ENCODE peak calls at places on chromosomes 1 and 21, in four cellular contexts. K is psoas muscle, R is mesenchymal stem cell, C is transverse colon. A is an unnamed sample. For H3K4me1, the result is how much of the 10 kb centered on the place peaks cover.

GRCh38 chr1:202586018-202586821 is 124.0 kb downstream of the SYT2 start:
- DNase-seq in R (peak), C (peak), K (peak), A (no peak)

GRCh38 chr1:14759843-14760242 is 161.4 kb downstream of the KAZN start:
- DNase-seq in K (no peak), C (no peak), R (no peak), A (no peak)

GRCh38 chr1:206506803-206507394 is 432 bp upstream of the RASSF5 start:
- DNase-seq in C (peak), R (no peak), K (no peak), A (peak)

GRCh38 chr1:157161901-157162300 is 23.7 kb upstream of the ETV3 start:
- DNase-seq in K (no peak), C (no peak), R (no peak), A (no peak)

GRCh38 chr21:35529141-35529863 is 480.2 kb upstream of the RUNX1 start:
- DNase-seq in C (no peak), K (no peak), R (peak), A (no peak)

GRCh38 chr1:235098547-235098946 is 30.1 kb downstream of the TOMM20 start:
- DNase-seq in R (no peak), K (no peak), C (no peak), A (no peak)

GRCh38 chr1:160093624-160094290 is 4.7 kb downstream of the IGSF8 start:
- DNase-seq in K (no peak), C (peak), R (no peak), A (no peak)

GRCh38 chr1:37763791-37764741 is 854 bp downstream of the EPHA10 start:
- DNase-seq in R (peak), C (no peak), K (no peak), A (no peak)

GRCh38 chr1:143736562-143736961 is 235.2 kb downstream of the FAM72C start:
- DNase-seq in C (no peak), R (no peak), K (no peak), A (no peak)

GRCh38 chr1:103274886-103275285 is 166.6 kb upstream of the COL11A1 start:
- DNase-seq in K (no peak), C (no peak), R (no peak), A (no peak)

GRCh38 chr1:56456426-56457101 is 122.8 kb downstream of the PLPP3 start:
- DNase-seq in R (peak), C (no peak), K (no peak), A (no peak)

GRCh38 chr1:202935863-202936262 is 8.8 kb upstream of the KLHL12 start:
- DNase-seq in R (no peak), K (no peak), C (no peak), A (no peak)

GRCh38 chr1:84975035-84975434 is 21.9 kb downstream of the MCOLN2 start:
- DNase-seq in K (no peak), C (no peak), R (no peak), A (no peak)

GRCh38 chr21:25639922-25640670 is 1.0 kb downstream of the JAM2 start:
- DNase-seq in K (peak), C (no peak), R (peak), A (peak)

GRCh38 chr1:36285450-36286101 is 20.6 kb upstream of the SH3D21 start:
- DNase-seq in C (peak), R (peak), K (no peak), A (no peak)

GRCh38 chr1:32246888-32247273 is at the start of gene FAM167B:
- DNase-seq in C (peak), K (peak), R (no peak), A (peak)

GRCh38 chr1:156654700-156655099 is 12.8 kb downstream of the BCAN start:
- DNase-seq in C (no peak), K (no peak), R (no peak), A (no peak)

GRCh38 chr21:32463367-32463766 is 50.9 kb downstream of the EVA1C start:
- DNase-seq in C (no peak), K (no peak), R (no peak), A (peak)

GRCh38 chr1:30375156-30375555 is 348.2 kb downstream of the MATN1 start:
- DNase-seq in R (no peak), K (no peak), C (no peak), A (no peak)

GRCh38 chr1:201774224-201774982 is 54.6 kb upstream of the IPO9 start:
- DNase-seq in R (peak), K (no peak), C (no peak), A (no peak)

GRCh38 chr21:45471229-45472052 is 66.5 kb downstream of the COL18A1 start:
- DNase-seq in C (no peak), K (peak), R (peak), A (peak)

GRCh38 chr1:93453911-93454310 is 6.0 kb downstream of the FNBP1L start:
- DNase-seq in K (no peak), C (no peak), R (no peak), A (no peak)

GRCh38 chr1:86429830-86430229 is 5.9 kb downstream of the CLCA2 start:
- DNase-seq in K (no peak), C (no peak), R (peak), A (peak)

GRCh38 chr1:111110197-111110899 is 29.5 kb downstream of the DRAM2 start:
- DNase-seq in K (no peak), R (peak), C (no peak), A (no peak)

GRCh38 chr1:95381980-95382379 is 148.0 kb downstream of the RWDD3 start:
- DNase-seq in K (no peak), C (no peak), R (no peak), A (no peak)

GRCh38 chr1:91751281-91751680 is 134.7 kb downstream of the TGFBR3 start:
- DNase-seq in R (no peak), K (peak), C (peak), A (no peak)

DNA sequence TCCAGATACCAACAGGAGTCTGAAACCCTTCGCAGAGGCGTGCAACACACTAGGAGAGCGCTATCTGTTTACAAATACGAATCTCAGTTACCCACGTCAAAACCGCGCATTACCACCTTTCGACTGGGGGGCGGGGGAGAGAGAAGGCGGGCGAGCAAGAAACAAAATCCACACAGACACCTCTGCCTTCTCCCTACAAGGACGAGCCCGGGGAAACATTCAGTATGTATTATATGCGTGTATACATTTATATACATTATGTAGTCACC is 722 bp downstream of the TUT4 start:
- DNase-seq in K (peak), C (peak), R (peak), A (no peak)
- H3K4me1 ChIP-seq in K (under half), C (under half), R (under half), A (under half)

DNA sequence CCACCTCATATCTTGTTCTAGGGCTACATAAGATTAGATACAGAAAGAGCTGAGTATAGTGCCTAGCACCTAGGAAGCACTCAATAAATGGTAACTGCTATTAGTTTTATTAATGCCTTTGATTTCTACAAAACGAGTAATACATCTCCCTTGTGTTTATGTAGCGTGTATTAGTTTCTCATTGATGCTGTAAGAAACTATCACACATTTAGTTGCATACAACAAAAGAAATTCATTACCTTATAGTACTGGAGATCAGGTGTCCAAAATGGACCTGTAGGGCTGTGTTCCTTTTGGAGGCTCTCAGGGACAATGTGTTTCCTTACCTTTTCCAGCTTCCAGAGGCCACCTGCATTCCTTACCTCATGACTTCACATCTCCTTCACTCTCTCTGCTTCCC is 961 bp upstream of the ERO1B start:
- DNase-seq in K (no peak), C (no peak), R (no peak), A (no peak)
- H3K4me1 ChIP-seq in K (under half), C (under half), R (under half), A (under half)

GRCh38 chr1:26717066-26717465 is 21.3 kb downstream of the ARID1A start:
- DNase-seq in R (peak), K (no peak), C (no peak), A (no peak)

GRCh38 chr1:26724118-26724517 is 28.3 kb downstream of the ARID1A start:
- DNase-seq in K (no peak), C (no peak), R (no peak), A (no peak)

GRCh38 chr1:26721669-26722355 is 26.0 kb downstream of the ARID1A start:
- DNase-seq in K (no peak), C (no peak), R (no peak), A (no peak)

GRCh38 chr1:26723013-26723991 is 27.5 kb downstream of the ARID1A start:
- DNase-seq in K (peak), C (peak), R (peak), A (peak)

GRCh38 chr1:26719205-26719604 is 23.4 kb downstream of the ARID1A start:
- DNase-seq in R (no peak), K (no peak), C (no peak), A (no peak)
- H3K4me1 ChIP-seq in R (under half), K (half or more), C (half or more), A (under half)

GRCh38 chr1:8711873-8712412 is 105.5 kb downstream of the RERE start:
- DNase-seq in K (no peak), R (no peak), C (no peak), A (no peak)
- H3K4me1 ChIP-seq in K (under half), R (under half), C (under half), A (under half)

GRCh38 chr21:37407719-37408455 is 41.3 kb downstream of the DYRK1A start:
- DNase-seq in K (no peak), R (peak), C (no peak), A (no peak)

GRCh38 chr21:37408464-37409193 is 42.1 kb downstream of the DYRK1A start:
- DNase-seq in R (peak), K (no peak), C (no peak), A (no peak)

GRCh38 chr21:37412603-37413360 is 46.2 kb downstream of the DYRK1A start:
- DNase-seq in R (peak), C (no peak), K (no peak), A (no peak)

GRCh38 chr21:37413553-37414291 is 47.1 kb downstream of the DYRK1A start:
- DNase-seq in R (no peak), K (no peak), C (no peak), A (no peak)

DNA sequence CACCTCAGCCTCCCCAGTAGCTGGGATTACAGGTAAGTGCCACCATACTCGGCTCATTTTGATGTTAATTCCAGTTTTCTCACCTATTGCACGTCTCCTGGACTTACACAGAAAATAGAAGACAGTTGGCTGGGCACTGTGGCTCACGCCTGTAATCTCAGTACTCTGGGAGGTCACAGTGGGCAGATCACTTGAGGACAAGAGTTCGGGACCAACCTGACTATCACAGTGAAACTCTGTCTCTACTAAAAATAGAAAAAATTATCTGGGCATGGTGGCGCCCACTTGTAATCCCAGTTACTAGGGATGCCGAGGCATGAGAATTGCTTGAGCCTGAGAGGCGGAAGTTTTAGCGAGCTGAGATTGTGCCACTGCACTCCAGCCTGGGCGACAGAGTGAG is 44.1 kb downstream of the DYRK1A start:
- DNase-seq in K (no peak), C (no peak), R (no peak), A (no peak)
- H3K4me1 ChIP-seq in K (half or more), C (under half), R (under half), A (under half)

DNA sequence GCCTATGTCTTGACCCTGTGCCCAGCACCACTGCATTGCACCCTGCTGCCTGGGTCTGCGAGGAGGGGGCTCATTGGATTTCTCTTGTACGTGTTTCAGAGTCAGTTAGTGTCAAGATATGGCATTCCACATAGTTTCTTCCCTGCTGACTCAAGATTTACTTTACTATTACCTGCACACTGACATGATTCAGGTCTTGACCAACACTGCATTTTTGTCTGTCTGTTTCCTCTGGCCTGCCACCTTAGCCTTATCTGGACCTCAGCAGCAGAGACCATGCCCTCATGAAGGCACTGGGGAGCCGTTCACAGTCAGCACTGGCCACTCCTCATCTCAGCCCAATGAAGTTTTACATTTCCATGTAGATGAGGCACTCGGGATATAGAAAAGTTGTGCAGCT is 155.4 kb downstream of the DHRS3 start:
- DNase-seq in K (no peak), C (no peak), R (no peak), A (no peak)
- H3K4me1 ChIP-seq in K (half or more), C (under half), R (under half), A (under half)

GRCh38 chr1:3318329-3318728 is 136.1 kb upstream of the ARHGEF16 start:
- DNase-seq in K (no peak), R (no peak), C (no peak), A (no peak)

GRCh38 chr1:3315991-3316943 is 138.2 kb upstream of the ARHGEF16 start:
- DNase-seq in C (no peak), R (no peak), K (no peak), A (no peak)

GRCh38 chr1:3319874-3320245 is 134.6 kb upstream of the ARHGEF16 start:
- DNase-seq in R (peak), K (no peak), C (peak), A (no peak)

GRCh38 chr1:3315399-3315798 is 139.1 kb upstream of the ARHGEF16 start:
- DNase-seq in C (no peak), R (no peak), K (no peak), A (no peak)

DNA sequence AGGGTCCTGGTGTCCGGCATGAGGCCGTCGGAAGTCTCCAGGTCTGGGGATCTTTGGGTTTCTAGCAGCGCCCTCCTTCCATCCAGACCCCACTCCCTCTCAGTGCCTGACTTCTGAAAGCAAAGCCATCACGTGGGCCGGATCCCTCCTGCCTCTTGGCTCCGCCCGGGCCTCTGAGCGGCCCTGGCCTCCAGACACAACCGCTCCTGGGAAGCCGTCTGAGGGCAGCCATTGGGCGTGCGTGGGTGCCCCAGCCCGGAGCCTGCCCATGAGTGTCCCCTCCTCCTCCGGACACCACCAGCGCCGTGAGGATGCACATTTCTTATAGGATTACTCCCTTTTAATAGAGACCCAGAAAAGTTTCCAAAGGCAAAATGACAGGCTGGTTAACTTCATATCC is 137.0 kb upstream of the ARHGEF16 start:
- DNase-seq in R (no peak), K (no peak), C (no peak), A (no peak)
- H3K4me1 ChIP-seq in R (under half), K (under half), C (under half), A (under half)

A was measured in aorta.